ENCODE peak calls at places on chromosomes 12 and 14, in five cellular contexts. X is body of pancreas; T is nucleus accumbens; Q is lung; Z is stimulated activated CD8-positive, alpha-beta memory T cell treated with anti-CD3 and anti-CD28 coated beads, Interleukin-2, amount 100 ng/mL, for 48 hours. U is an unnamed sample.

GRCh38 chr12:6607751-6608591 is 792 bp upstream of the CHD4 start:
- DNase-seq in X (peak; percentile 78), T (peak; percentile 71), Q (peak; percentile 59), Z (no peak), U (no peak)

GRCh38 chr12:8014836-8015235 is 17.7 kb upstream of the FOXJ2 start:
- DNase-seq in Q (no peak), Z (no peak), X (no peak), T (no peak), U (no peak)

GRCh38 chr12:28027328-28027727 is 54.8 kb upstream of the PTHLH start:
- DNase-seq in Z (no peak), T (no peak), Q (no peak), X (no peak), U (no peak)

GRCh38 chr12:622420-622819 is 40.8 kb downstream of the NINJ2 start:
- DNase-seq in X (no peak), T (no peak), Z (no peak), Q (no peak), U (no peak)

GRCh38 chr12:41663487-41664258 is 475.6 kb downstream of the PDZRN4 start:
- DNase-seq in T (no peak), Z (no peak), Q (no peak), X (no peak), U (no peak)

GRCh38 chr12:87270894-87271293 is 758.3 kb downstream of the C12orf50 start:
- DNase-seq in X (no peak), Q (no peak), Z (no peak), T (no peak), U (no peak)

GRCh38 chr12:128932521-128932920 is 79.2 kb downstream of the GLT1D1 start:
- DNase-seq in Z (no peak), X (no peak), T (no peak), Q (no peak), U (no peak)

GRCh38 chr14:36820901-36821300 is 159.2 kb downstream of the PAX9 start:
- DNase-seq in X (no peak), Z (no peak), T (no peak), Q (no peak), U (no peak)

GRCh38 chr14:29896354-29896768 is 31.3 kb downstream of the PRKD1 start:
- DNase-seq in Z (no peak), Q (no peak), X (no peak), T (no peak), U (no peak)

GRCh38 chr12:46801293-46801692 is 24.5 kb downstream of the SLC38A4 start:
- DNase-seq in T (no peak), Z (no peak), Q (no peak), X (no peak), U (no peak)

GRCh38 chr12:105322070-105322469 is 8.4 kb upstream of the C12orf75 start:
- DNase-seq in T (no peak), Z (no peak), X (no peak), Q (no peak), U (no peak)

GRCh38 chr12:87425942-87426554 is 603.2 kb downstream of the C12orf50 start:
- DNase-seq in T (no peak), X (no peak), Q (no peak), Z (no peak), U (no peak)

GRCh38 chr12:76080729-76081415 is 3.6 kb downstream of the NAP1L1 start:
- DNase-seq in T (no peak), Z (no peak), Q (no peak), X (no peak), U (no peak)

GRCh38 chr14:22646570-22647254 is 2.6 kb upstream of the OR6J1 start:
- DNase-seq in Q (no peak), X (no peak), Z (no peak), T (no peak), U (no peak)

GRCh38 chr12:121465921-121466799 is 66.2 kb downstream of the RNF34 start:
- DNase-seq in X (peak; percentile 27), Z (peak; percentile 30), T (no peak), Q (no peak), U (no peak)

GRCh38 chr12:64039285-64039871 is 182.7 kb downstream of the KICS2 start:
- DNase-seq in X (peak; percentile 78), Q (no peak), T (no peak), Z (no peak), U (no peak)

GRCh38 chr12:3924761-3925160 is 51.6 kb upstream of the PARP11 start:
- DNase-seq in Q (no peak), Z (no peak), T (no peak), X (no peak), U (no peak)

GRCh38 chr12:13961983-13962382 is 19.4 kb downstream of the GRIN2B start:
- DNase-seq in Q (no peak), Z (no peak), X (no peak), T (peak; percentile 11), U (no peak)

GRCh38 chr14:74251546-74252030 is 12.3 kb downstream of the VSX2 start:
- DNase-seq in T (peak; percentile 54), X (peak; percentile 79), Z (peak; percentile 47), Q (peak; percentile 79), U (peak; percentile 60)

GRCh38 chr12:42696424-42697149 is 107.0 kb upstream of the PRICKLE1 start:
- DNase-seq in T (no peak), X (peak; percentile 53), Q (peak; percentile 73), Z (no peak), U (no peak)

U was measured in progenitor cell of endocrine pancreas.